ENCODE peak calls at places on chromosomes 2 and 18, in seven cellular contexts. U, K, G, W, O, X and E are unnamed samples.

GRCh38 chr18:55280515-55280914 is 307.5 kb downstream of the TCF4 start:
- DNase-seq in U (no peak), K (no peak), G (no peak), W (no peak), O (no peak), X (no peak), E (no peak)

GRCh38 chr2:21715865-21716264 is 592.1 kb downstream of the TDRD15 start:
- DNase-seq in U (no peak), K (no peak), G (no peak), W (no peak), O (no peak), X (no peak), E (no peak)

GRCh38 chr2:226798422-226799210 is 1.0 kb downstream of the IRS1 start:
- DNase-seq in U (no peak), K (peak; percentile 31), G (no peak), W (peak; percentile 90), O (peak; percentile 34), X (no peak), E (no peak)

GRCh38 chr18:49510393-49511115 is 23.5 kb upstream of the C18orf32 start:
- DNase-seq in U (no peak), K (peak; percentile 26), G (no peak), W (no peak), O (peak; percentile 20), X (peak; percentile 73), E (no peak)

GRCh38 chr2:218743072-218743471 is 32.4 kb downstream of the TTLL4 start:
- DNase-seq in U (peak; percentile 25), K (no peak), G (no peak), W (no peak), O (no peak), X (no peak), E (no peak)

GRCh38 chr2:239600194-239600593 is 199.4 kb upstream of the HDAC4 start:
- DNase-seq in U (no peak), K (no peak), G (no peak), W (peak; percentile 54), O (no peak), X (no peak), E (no peak)

GRCh38 chr2:22634167-22634566 is 750.8 kb upstream of the KLHL29 start:
- DNase-seq in U (no peak), K (no peak), G (no peak), W (no peak), O (no peak), X (no peak), E (no peak)

GRCh38 chr2:144510206-144510991 is 9.5 kb downstream of the ZEB2 start:
- DNase-seq in U (peak; percentile 19), K (no peak), G (no peak), W (no peak), O (no peak), X (no peak), E (no peak)

GRCh38 chr2:46849741-46850474 is 65.7 kb downstream of the MCFD2 start:
- DNase-seq in U (no peak), K (no peak), G (no peak), W (no peak), O (peak; percentile 26), X (no peak), E (no peak)
- TF ChIP-seq POLR2AphosphoS5 in U (no peak), K (no peak), G (no peak), W (peak; percentile 74), O (peak; percentile 26), X (no peak), E (peak; percentile 36)

DNA sequence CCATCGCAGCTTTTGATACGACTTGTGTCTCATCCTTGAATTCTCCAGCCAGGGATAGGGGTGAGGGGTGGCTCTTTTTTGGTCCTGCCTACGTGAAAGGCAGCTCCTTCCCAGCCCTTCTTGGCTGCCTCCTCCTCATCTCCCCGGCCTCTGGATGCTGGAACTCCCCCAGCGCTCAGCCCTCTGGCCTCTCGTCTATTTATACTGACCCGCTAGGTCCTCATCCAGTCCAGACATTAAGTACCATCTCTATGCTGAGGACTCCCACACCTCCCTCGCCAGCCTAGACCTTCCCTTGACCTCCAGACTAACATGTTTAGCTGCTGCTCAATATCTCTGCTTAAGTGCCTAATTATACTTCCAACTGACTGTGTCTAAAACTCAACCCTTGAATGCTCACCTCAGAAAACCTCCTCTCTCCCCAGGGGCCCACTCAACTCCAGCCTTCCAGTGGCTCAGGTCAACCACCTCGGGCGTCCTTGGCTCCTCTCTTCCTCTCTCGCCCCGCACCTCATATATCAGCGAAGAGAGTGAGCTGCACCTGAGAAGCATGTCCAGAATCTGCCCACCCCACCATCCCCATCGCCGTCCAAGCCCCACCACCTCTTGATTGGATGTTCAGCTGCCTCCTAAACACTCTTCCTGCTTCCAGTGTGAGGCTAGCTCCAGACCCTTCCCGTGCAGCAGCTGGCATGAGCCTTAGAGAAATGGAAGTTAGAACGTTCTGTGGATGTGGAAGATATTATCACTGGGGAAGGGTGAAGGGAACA is 34.8 kb downstream of the TOGARAM2 start:
- DNase-seq in U (no peak), K (no peak), G (no peak), W (peak; percentile 71), O (no peak), X (no peak), E (no peak)
- H3K27ac ChIP-seq in U (no peak overlapping the region), K (peak overlapping the region; percentile 13), G (no peak overlapping the region), W (peak overlapping the region; percentile 69), O (peak overlapping the region; percentile 15), X (no peak overlapping the region), E (no peak overlapping the region)

GRCh38 chr18:66694857-66695256 is 91.0 kb upstream of the CDH19 start:
- DNase-seq in U (no peak), K (no peak), G (no peak), W (no peak), O (no peak), X (no peak), E (no peak)
- H3K9me3 ChIP-seq in U (no peaks in the 10 kb centered on the region), K (no peaks in the 10 kb centered on the region), G (no peaks in the 10 kb centered on the region), W (no peaks in the 10 kb centered on the region), O (no peaks in the 10 kb centered on the region), X (no peaks in the 10 kb centered on the region), E (no peaks in the 10 kb centered on the region)

DNA sequence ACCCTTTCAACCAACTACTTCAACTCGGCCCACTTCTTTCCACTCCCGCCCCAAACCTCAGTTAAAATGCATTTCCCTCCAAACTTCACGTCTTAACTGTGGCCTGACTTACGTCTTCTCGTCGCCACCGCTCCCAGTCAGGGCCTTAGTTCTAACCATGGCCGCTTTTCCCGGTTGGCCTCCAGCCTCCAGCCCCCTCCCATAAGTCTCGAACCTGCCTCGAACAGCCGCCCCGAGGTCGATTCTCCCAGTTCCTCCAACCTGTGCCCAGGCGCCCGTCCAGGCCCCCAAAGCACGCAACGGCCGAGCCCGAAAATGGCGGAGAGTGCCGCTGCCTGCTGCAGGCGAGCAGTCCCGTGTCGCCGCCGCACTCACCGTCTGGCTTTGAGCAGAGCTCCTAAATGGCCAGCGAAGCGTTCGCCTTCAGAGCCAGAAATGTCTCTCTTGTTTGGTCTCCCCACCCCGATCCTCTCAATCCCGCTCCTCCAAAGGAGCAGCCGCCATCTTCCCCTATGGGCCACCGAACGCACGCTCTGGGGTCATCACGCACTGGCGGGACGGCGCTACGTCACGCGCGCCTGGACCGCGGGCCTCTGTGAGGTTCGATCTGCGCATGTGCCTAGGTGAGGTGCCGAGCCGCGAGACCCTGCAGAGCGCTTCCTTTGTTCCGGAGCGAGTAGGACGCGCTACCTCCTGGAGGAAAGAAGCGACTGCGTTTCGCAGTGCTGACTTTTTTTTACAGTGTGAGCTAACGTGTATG is at the start of gene WDR33:
- DNase-seq in U (peak; percentile 87), K (peak; percentile 96), G (peak; percentile 66), W (peak; percentile 97), O (peak; percentile 90), X (peak; percentile 80), E (peak; percentile 96)
- TF ChIP-seq POLR2AphosphoS5 in U (peak; percentile 89), K (peak; percentile 90), G (peak; percentile 92), W (peak; percentile 98), O (peak; percentile 94), X (peak; percentile 86), E (peak; percentile 94)

GRCh38 chr2:127074936-127075335 is 32.0 kb downstream of the BIN1 start:
- DNase-seq in U (no peak), K (no peak), G (no peak), W (no peak), O (no peak), X (no peak), E (no peak)
- H3K27ac ChIP-seq in U (no peak overlapping the region), K (no peak overlapping the region), G (no peak overlapping the region), W (no peak overlapping the region), O (no peak overlapping the region), X (no peak overlapping the region), E (peak overlapping the region; percentile 3)